ENCODE peak calls at places on chromosomes 7 and 10, in seven cellular contexts. T is Peyer's patch, G is left lung, A is stomach, P is cardiac muscle cell, I is GM12878, D is A549. K is an unnamed sample. For H3K4me1, the result is how much of the 10 kb centered on the place peaks cover.

GRCh38 chr10:24462889-24463552 is 254.1 kb downstream of the KIAA1217 start:
- DNase-seq in T (no peak), G (no peak), A (no peak), P (no peak), I (no peak), D (peak), K (no peak)

GRCh38 chr10:57593983-57594573 is 673.6 kb downstream of the IPMK start:
- DNase-seq in T (no peak), G (no peak), A (no peak), P (no peak), I (no peak), D (no peak), K (no peak)

GRCh38 chr7:39580150-39580874 is 14.1 kb downstream of the YAE1 start:
- DNase-seq in T (peak), G (no peak), A (peak), P (peak), I (peak), D (peak), K (peak)

GRCh38 chr7:157502701-157503111 is 165.9 kb downstream of the DNAJB6 start:
- DNase-seq in T (no peak), G (no peak), A (peak), P (no peak), I (no peak), D (no peak), K (no peak)

GRCh38 chr7:5687936-5688673 is 93.4 kb downstream of the RNF216 start:
- DNase-seq in T (no peak), G (no peak), A (no peak), P (no peak), I (no peak), D (no peak), K (no peak)

GRCh38 chr7:111654414-111654813 is 92.1 kb upstream of the IMMP2L start:
- DNase-seq in T (no peak), G (no peak), A (no peak), P (no peak), I (no peak), D (no peak), K (no peak)

GRCh38 chr10:132130286-132131265 is 56.2 kb upstream of the DPYSL4 start:
- DNase-seq in T (no peak), G (peak), A (no peak), P (no peak), I (no peak), D (no peak), K (no peak)

GRCh38 chr7:104032486-104032885 is 43.0 kb upstream of the RELN start:
- DNase-seq in T (no peak), G (no peak), A (no peak), P (no peak), I (no peak), D (no peak), K (no peak)

GRCh38 chr7:123154231-123154860 is 45.4 kb downstream of the SLC13A1 start:
- DNase-seq in T (no peak), G (no peak), A (peak), P (peak), I (peak), D (peak), K (peak)

GRCh38 chr10:98134117-98134430 is 383 bp upstream of the R3HCC1L start:
- DNase-seq in T (no peak), G (no peak), A (no peak), P (no peak), I (no peak), D (no peak), K (no peak)

GRCh38 chr7:31957090-31957720 is 113.0 kb downstream of the PDE1C start:
- DNase-seq in T (no peak), G (no peak), A (no peak), P (no peak), I (no peak), D (peak), K (no peak)

GRCh38 chr10:3048114-3049019 is 19.0 kb upstream of the PFKP start:
- DNase-seq in T (no peak), G (no peak), A (no peak), P (peak), I (no peak), D (no peak), K (no peak)

GRCh38 chr10:98892523-98892922 is 343.1 kb downstream of the HPSE2 start:
- DNase-seq in T (no peak), G (no peak), A (no peak), P (no peak), I (no peak), D (no peak), K (no peak)

GRCh38 chr7:13742719-13743640 is 246.5 kb downstream of the ETV1 start:
- DNase-seq in T (no peak), G (no peak), A (peak), P (peak), I (no peak), D (peak), K (no peak)

GRCh38 chr10:90418869-90419652 is 438.8 kb downstream of the HTR7 start:
- DNase-seq in T (no peak), G (no peak), A (no peak), P (no peak), I (no peak), D (peak), K (no peak)

GRCh38 chr7:24724451-24725190 is 32.6 kb downstream of the GSDME start:
- DNase-seq in T (no peak), G (peak), A (no peak), P (no peak), I (no peak), D (no peak), K (no peak)

GRCh38 chr7:31950101-31950755 is 120.0 kb downstream of the PDE1C start:
- DNase-seq in T (no peak), G (no peak), A (no peak), P (no peak), I (no peak), D (no peak), K (no peak)

GRCh38 chr7:94810496-94810895 is 96.9 kb upstream of the PPP1R9A start:
- DNase-seq in T (no peak), G (no peak), A (no peak), P (no peak), I (no peak), D (no peak), K (no peak)

GRCh38 chr10:86899670-86900276 is 57.6 kb downstream of the MMRN2 start:
- DNase-seq in T (no peak), G (no peak), A (peak), P (peak), I (no peak), D (peak), K (peak)

GRCh38 chr10:75234683-75235374 is 928 bp downstream of the COMTD1 start:
- DNase-seq in T (peak), G (peak), A (peak), P (peak), I (no peak), D (no peak), K (no peak)

GRCh38 chr7:112898432-112899290 is 108.5 kb upstream of the TMEM168 start:
- DNase-seq in T (no peak), G (no peak), A (peak), P (peak), I (peak), D (peak), K (peak)

GRCh38 chr10:34736976-34737771 is 77.9 kb downstream of the PARD3 start:
- DNase-seq in T (no peak), G (no peak), A (no peak), P (no peak), I (no peak), D (no peak), K (no peak)

GRCh38 chr7:136953386-136953785 is 84.9 kb downstream of the CHRM2 start:
- DNase-seq in T (no peak), G (no peak), A (no peak), P (no peak), I (no peak), D (no peak), K (no peak)

GRCh38 chr10:26211781-26212444 is 4.7 kb upstream of the GAD2 start:
- DNase-seq in T (no peak), G (no peak), A (no peak), P (no peak), I (no peak), D (no peak), K (no peak)

GRCh38 chr10:118911361-118911760 is 118.2 kb upstream of the NANOS1 start:
- DNase-seq in T (no peak), G (no peak), A (no peak), P (peak), I (no peak), D (peak), K (no peak)

GRCh38 chr10:86645111-86645445 is 9.3 kb upstream of the OPN4 start:
- DNase-seq in T (peak), G (no peak), A (peak), P (no peak), I (no peak), D (no peak), K (no peak)

GRCh38 chr10:115093286-115093775 is at the start of gene ATRNL1:
- DNase-seq in T (peak), G (no peak), A (no peak), P (peak), I (no peak), D (peak), K (no peak)

DNA sequence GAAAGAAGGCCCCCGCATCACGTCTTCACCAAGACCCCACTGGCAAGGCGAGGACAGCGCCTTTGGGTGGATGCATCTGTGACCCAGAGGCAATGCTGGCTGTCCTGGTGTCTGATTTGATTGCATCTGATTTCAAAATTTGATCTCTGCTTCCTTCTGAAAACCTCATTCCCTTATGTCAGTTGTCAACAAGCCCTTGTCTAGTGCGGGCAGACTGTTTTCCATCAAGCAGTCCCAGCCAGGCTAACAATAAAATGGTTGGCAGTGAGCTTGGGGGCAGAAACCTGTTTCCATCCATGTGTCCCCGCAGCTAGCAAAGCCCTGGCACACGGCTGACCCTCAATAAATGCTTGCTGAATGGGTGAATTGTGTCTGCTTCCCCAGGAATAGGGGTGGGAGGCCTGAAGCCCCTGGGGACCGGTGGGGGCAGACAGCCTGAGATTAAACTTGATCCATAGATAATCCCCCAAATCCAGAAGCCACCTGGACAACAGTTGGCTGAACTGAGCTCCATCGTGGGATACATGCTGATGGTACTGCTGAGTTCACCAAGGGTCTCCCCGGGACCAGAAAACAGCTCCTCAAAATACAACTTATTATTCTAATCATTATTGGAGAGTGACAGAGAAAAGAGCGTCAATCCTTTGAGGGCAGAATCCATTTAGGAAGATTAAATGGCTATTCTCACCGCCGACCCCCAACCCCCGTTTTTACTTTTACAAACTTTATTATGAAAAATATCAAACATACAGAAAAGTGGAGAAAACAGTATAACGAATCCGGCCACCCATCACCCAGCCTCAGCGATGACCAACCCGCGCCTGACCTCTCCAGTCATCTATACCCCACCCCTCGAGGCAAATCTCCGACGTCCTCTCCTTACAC is 912 bp upstream of the DUSP5 start:
- DNase-seq in T (no peak), G (no peak), A (no peak), P (no peak), I (no peak), D (no peak), K (no peak)
- H3K4me1 ChIP-seq in T (under half), G (under half), A (half or more), P (under half), I (under half), D (under half), K (under half)

DNA sequence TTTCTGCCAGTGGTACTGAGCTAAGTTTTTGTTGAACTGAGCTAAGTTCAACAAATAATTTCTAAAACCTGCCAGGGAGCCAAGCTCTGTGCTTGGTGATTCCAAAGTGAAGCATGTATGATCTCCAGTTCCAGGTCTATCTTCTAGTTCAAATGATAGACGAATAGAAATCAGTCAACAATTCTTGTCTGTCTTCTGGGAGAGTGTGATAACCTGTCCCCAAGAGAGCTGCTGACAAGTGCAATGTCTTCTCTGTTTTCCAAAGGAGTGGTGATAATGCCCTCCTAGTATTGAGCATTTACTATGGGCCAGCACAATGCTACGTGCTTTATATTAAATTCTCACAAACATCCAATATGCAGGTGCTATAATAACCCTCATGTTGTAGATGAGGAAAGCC is 10.2 kb downstream of the MXI1 start:
- DNase-seq in T (no peak), G (no peak), A (no peak), P (no peak), I (no peak), D (no peak), K (no peak)
- H3K4me1 ChIP-seq in T (under half), G (under half), A (half or more), P (under half), I (under half), D (under half), K (under half)

GRCh38 chr7:148332787-148333186 is 257.8 kb upstream of the C7orf33 start:
- DNase-seq in T (no peak), G (no peak), A (no peak), P (no peak), I (no peak), D (no peak), K (no peak)
- H3K4me1 ChIP-seq in T (under half), G (under half), A (under half), P (under half), I (under half), D (under half), K (under half)

GRCh38 chr10:79273603-79274002 is 73.7 kb upstream of the PPIF start:
- DNase-seq in T (no peak), G (no peak), A (no peak), P (no peak), I (no peak), D (no peak), K (peak)
- H3K4me1 ChIP-seq in T (under half), G (under half), A (half or more), P (under half), I (under half), D (under half), K (under half)

GRCh38 chr10:73874267-73875138 is at the start of gene CAMK2G:
- DNase-seq in T (peak), G (peak), A (peak), P (peak), I (no peak), D (peak), K (peak)
- H3K4me1 ChIP-seq in T (under half), G (under half), A (half or more), P (under half), I (under half), D (under half), K (under half)

GRCh38 chr7:1514407-1514806 is 10.2 kb upstream of the INTS1 start:
- DNase-seq in T (no peak), G (peak), A (no peak), P (no peak), I (no peak), D (no peak), K (no peak)

GRCh38 chr7:1514993-1515392 is 10.8 kb upstream of the INTS1 start:
- DNase-seq in T (no peak), G (no peak), A (no peak), P (no peak), I (no peak), D (peak), K (no peak)

GRCh38 chr7:1512781-1513656 is 8.8 kb upstream of the INTS1 start:
- DNase-seq in T (no peak), G (peak), A (peak), P (peak), I (no peak), D (peak), K (no peak)

GRCh38 chr7:1511829-1512422 is 7.7 kb upstream of the INTS1 start:
- DNase-seq in T (no peak), G (peak), A (no peak), P (no peak), I (no peak), D (no peak), K (no peak)

GRCh38 chr7:1513657-1514095 is 9.5 kb upstream of the INTS1 start:
- DNase-seq in T (no peak), G (peak), A (no peak), P (peak), I (no peak), D (peak), K (no peak)
- H3K4me1 ChIP-seq in T (under half), G (under half), A (under half), P (under half), I (under half), D (half or more), K (under half)

K was measured in pancreas.